ENCODE peak calls at places on chromosome 4, in eight cellular contexts. One of them, this sample, is unnamed.

GRCh38 chr4:182552948-182553347 is 309.7 kb downstream of the TENM3 start:
- DNase-seq in astrocyte of the spinal cord: no peak
- DNase-seq in GM20000: no peak
- DNase-seq in lung: no peak
- DNase-seq in cardiac muscle cell: no peak
- DNase-seq in GM13977: no peak
- DNase-seq in GM12865: no peak
- DNase-seq in mammary epithelial cell: no peak
- DNase-seq in this sample: no peak

GRCh38 chr4:68141852-68142251 is 12.2 kb upstream of the TMPRSS11F start:
- DNase-seq in mammary epithelial cell: peak; percentile 9
- DNase-seq in cardiac muscle cell: no peak
- DNase-seq in astrocyte of the spinal cord: no peak
- DNase-seq in GM13977: no peak
- DNase-seq in GM20000: no peak
- DNase-seq in lung: no peak
- DNase-seq in GM12865: no peak
- DNase-seq in this sample: no peak

GRCh38 chr4:6542951-6543350 is 32.0 kb upstream of the MAN2B2 start:
- DNase-seq in mammary epithelial cell: no peak
- DNase-seq in lung: no peak
- DNase-seq in GM12865: no peak
- DNase-seq in astrocyte of the spinal cord: no peak
- DNase-seq in GM20000: no peak
- DNase-seq in cardiac muscle cell: no peak
- DNase-seq in GM13977: no peak
- DNase-seq in this sample: no peak

GRCh38 chr4:163967263-163967662 is 472.8 kb downstream of the TMA16 start:
- DNase-seq in lung: no peak
- DNase-seq in astrocyte of the spinal cord: no peak
- DNase-seq in cardiac muscle cell: no peak
- DNase-seq in GM13977: no peak
- DNase-seq in GM20000: no peak
- DNase-seq in mammary epithelial cell: no peak
- DNase-seq in GM12865: peak; percentile 37
- DNase-seq in this sample: no peak

GRCh38 chr4:134144337-134144736 is 57.3 kb downstream of the PABPC4L start:
- DNase-seq in astrocyte of the spinal cord: no peak
- DNase-seq in mammary epithelial cell: no peak
- DNase-seq in GM13977: no peak
- DNase-seq in cardiac muscle cell: no peak
- DNase-seq in lung: no peak
- DNase-seq in GM12865: no peak
- DNase-seq in GM20000: no peak
- DNase-seq in this sample: no peak

GRCh38 chr4:63620271-63620670 is 789.0 kb downstream of the TECRL start:
- DNase-seq in GM12865: no peak
- DNase-seq in mammary epithelial cell: no peak
- DNase-seq in GM20000: no peak
- DNase-seq in astrocyte of the spinal cord: no peak
- DNase-seq in cardiac muscle cell: no peak
- DNase-seq in lung: no peak
- DNase-seq in GM13977: no peak
- DNase-seq in this sample: no peak

GRCh38 chr4:120830204-120830603 is 92.3 kb downstream of the PRDM5 start:
- DNase-seq in GM12865: no peak
- DNase-seq in astrocyte of the spinal cord: no peak
- DNase-seq in GM13977: no peak
- DNase-seq in mammary epithelial cell: no peak
- DNase-seq in cardiac muscle cell: no peak
- DNase-seq in lung: no peak
- DNase-seq in GM20000: no peak
- DNase-seq in this sample: no peak

GRCh38 chr4:26217961-26218676 is 102.7 kb upstream of the RBPJ start:
- DNase-seq in astrocyte of the spinal cord: no peak
- DNase-seq in GM13977: peak; percentile 54
- DNase-seq in GM12865: peak; percentile 48
- DNase-seq in mammary epithelial cell: no peak
- DNase-seq in cardiac muscle cell: no peak
- DNase-seq in lung: no peak
- DNase-seq in GM20000: peak; percentile 52
- DNase-seq in this sample: no peak

GRCh38 chr4:118124977-118125376 is 90.7 kb downstream of the NDST3 start:
- DNase-seq in astrocyte of the spinal cord: no peak
- DNase-seq in GM20000: no peak
- DNase-seq in cardiac muscle cell: no peak
- DNase-seq in mammary epithelial cell: peak; percentile 12
- DNase-seq in GM12865: no peak
- DNase-seq in lung: no peak
- DNase-seq in GM13977: no peak
- DNase-seq in this sample: no peak

GRCh38 chr4:140049924-140050681 is 103.9 kb downstream of the MAML3 start:
- DNase-seq in lung: no peak
- DNase-seq in GM13977: peak; percentile 20
- DNase-seq in GM20000: peak; percentile 31
- DNase-seq in GM12865: peak; percentile 26
- DNase-seq in mammary epithelial cell: no peak
- DNase-seq in astrocyte of the spinal cord: peak; percentile 64
- DNase-seq in cardiac muscle cell: peak; percentile 39
- DNase-seq in this sample: no peak
- TF ChIP-seq CTCF in lung: no peak
- TF ChIP-seq CTCF in GM13977: peak; percentile 43
- TF ChIP-seq CTCF in GM20000: peak; percentile 12
- TF ChIP-seq CTCF in GM12865: peak; percentile 34
- TF ChIP-seq CTCF in mammary epithelial cell: peak; percentile 28
- TF ChIP-seq CTCF in astrocyte of the spinal cord: peak; percentile 48
- TF ChIP-seq CTCF in cardiac muscle cell: peak; percentile 43
- TF ChIP-seq CTCF in this sample: peak; percentile 69

GRCh38 chr4:185734214-185734613 is 77.8 kb downstream of the SORBS2 start:
- DNase-seq in cardiac muscle cell: no peak
- DNase-seq in astrocyte of the spinal cord: no peak
- DNase-seq in GM13977: peak; percentile 71
- DNase-seq in mammary epithelial cell: no peak
- DNase-seq in GM12865: peak; percentile 78
- DNase-seq in lung: no peak
- DNase-seq in GM20000: peak; percentile 63
- DNase-seq in this sample: no peak

GRCh38 chr4:185730387-185730786 is 81.6 kb downstream of the SORBS2 start:
- DNase-seq in lung: no peak
- DNase-seq in GM12865: peak; percentile 82
- DNase-seq in GM13977: no peak
- DNase-seq in mammary epithelial cell: peak; percentile 27
- DNase-seq in cardiac muscle cell: peak; percentile 48
- DNase-seq in GM20000: no peak
- DNase-seq in astrocyte of the spinal cord: peak; percentile 73
- DNase-seq in this sample: no peak

GRCh38 chr4:185729300-185729912 is 82.6 kb downstream of the SORBS2 start:
- DNase-seq in astrocyte of the spinal cord: no peak
- DNase-seq in GM20000: no peak
- DNase-seq in cardiac muscle cell: no peak
- DNase-seq in GM13977: no peak
- DNase-seq in mammary epithelial cell: no peak
- DNase-seq in GM12865: no peak
- DNase-seq in lung: no peak
- DNase-seq in this sample: no peak

GRCh38 chr4:185728886-185729285 is 83.1 kb downstream of the SORBS2 start:
- DNase-seq in GM13977: no peak
- DNase-seq in GM12865: no peak
- DNase-seq in lung: no peak
- DNase-seq in cardiac muscle cell: no peak
- DNase-seq in mammary epithelial cell: no peak
- DNase-seq in astrocyte of the spinal cord: no peak
- DNase-seq in GM20000: no peak
- DNase-seq in this sample: no peak

GRCh38 chr4:185730849-185731608 is 81.0 kb downstream of the SORBS2 start:
- DNase-seq in lung: no peak
- DNase-seq in GM13977: no peak
- DNase-seq in cardiac muscle cell: no peak
- DNase-seq in astrocyte of the spinal cord: peak; percentile 61
- DNase-seq in GM20000: no peak
- DNase-seq in GM12865: peak; percentile 61
- DNase-seq in mammary epithelial cell: peak; percentile 80
- DNase-seq in this sample: peak; percentile 29
- TF ChIP-seq CTCF in lung: no peak
- TF ChIP-seq CTCF in GM13977: no peak
- TF ChIP-seq CTCF in cardiac muscle cell: no peak
- TF ChIP-seq CTCF in astrocyte of the spinal cord: no peak
- TF ChIP-seq CTCF in GM20000: no peak
- TF ChIP-seq CTCF in GM12865: no peak
- TF ChIP-seq CTCF in mammary epithelial cell: peak; percentile 23
- TF ChIP-seq CTCF in this sample: peak; percentile 16

DNA sequence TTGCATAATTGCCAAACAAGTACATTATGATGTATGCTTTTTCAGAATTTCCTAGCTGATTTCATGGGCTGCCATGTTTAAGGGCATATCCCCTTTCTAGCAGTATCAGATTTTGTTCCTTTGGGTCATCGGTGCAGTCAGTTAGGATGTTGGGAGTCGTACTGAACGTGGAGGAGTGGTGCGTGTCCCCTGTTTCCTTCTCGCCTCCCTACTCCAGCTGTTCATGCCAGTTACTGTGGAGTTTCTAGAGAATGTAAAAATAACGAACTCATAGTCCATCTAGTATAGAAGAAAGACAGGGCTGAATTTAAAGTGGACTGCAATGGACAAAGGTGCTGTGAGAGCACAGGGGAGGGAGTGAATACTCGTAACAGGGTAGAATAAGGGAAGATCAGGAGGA is 111.3 kb downstream of the CEP135 start:
- DNase-seq in GM12865: no peak
- DNase-seq in mammary epithelial cell: no peak
- DNase-seq in GM20000: no peak
- DNase-seq in cardiac muscle cell: no peak
- DNase-seq in lung: no peak
- DNase-seq in GM13977: no peak
- DNase-seq in astrocyte of the spinal cord: no peak
- DNase-seq in this sample: no peak
- TF ChIP-seq CTCF in GM12865: no peak
- TF ChIP-seq CTCF in mammary epithelial cell: no peak
- TF ChIP-seq CTCF in GM20000: no peak
- TF ChIP-seq CTCF in cardiac muscle cell: no peak
- TF ChIP-seq CTCF in lung: no peak
- TF ChIP-seq CTCF in GM13977: no peak
- TF ChIP-seq CTCF in astrocyte of the spinal cord: no peak
- TF ChIP-seq CTCF in this sample: no peak

GRCh38 chr4:89658701-89659024 is 178.3 kb downstream of the SNCA start:
- DNase-seq in cardiac muscle cell: no peak
- DNase-seq in mammary epithelial cell: no peak
- DNase-seq in astrocyte of the spinal cord: no peak
- DNase-seq in GM12865: peak; percentile 49
- DNase-seq in lung: no peak
- DNase-seq in GM13977: no peak
- DNase-seq in GM20000: peak; percentile 5
- DNase-seq in this sample: no peak

GRCh38 chr4:89660851-89661250 is 176.1 kb downstream of the SNCA start:
- DNase-seq in lung: no peak
- DNase-seq in GM13977: no peak
- DNase-seq in mammary epithelial cell: no peak
- DNase-seq in GM20000: no peak
- DNase-seq in cardiac muscle cell: no peak
- DNase-seq in astrocyte of the spinal cord: no peak
- DNase-seq in GM12865: no peak
- DNase-seq in this sample: no peak

GRCh38 chr4:89660444-89660843 is 176.5 kb downstream of the SNCA start:
- DNase-seq in GM12865: no peak
- DNase-seq in lung: no peak
- DNase-seq in GM13977: no peak
- DNase-seq in cardiac muscle cell: peak; percentile 8
- DNase-seq in GM20000: no peak
- DNase-seq in mammary epithelial cell: no peak
- DNase-seq in astrocyte of the spinal cord: no peak
- DNase-seq in this sample: no peak

GRCh38 chr4:89661490-89661889 is 175.5 kb downstream of the SNCA start:
- DNase-seq in GM13977: no peak
- DNase-seq in cardiac muscle cell: peak; percentile 15
- DNase-seq in GM20000: no peak
- DNase-seq in astrocyte of the spinal cord: peak; percentile 55
- DNase-seq in lung: no peak
- DNase-seq in mammary epithelial cell: peak; percentile 86
- DNase-seq in GM12865: no peak
- DNase-seq in this sample: peak; percentile 11

GRCh38 chr4:89657931-89658700 is 178.8 kb downstream of the SNCA start:
- DNase-seq in astrocyte of the spinal cord: peak; percentile 57
- DNase-seq in GM12865: peak; percentile 40
- DNase-seq in lung: no peak
- DNase-seq in mammary epithelial cell: no peak
- DNase-seq in cardiac muscle cell: peak; percentile 13
- DNase-seq in GM13977: no peak
- DNase-seq in GM20000: no peak
- DNase-seq in this sample: peak; percentile 18
- TF ChIP-seq CTCF in astrocyte of the spinal cord: peak; percentile 49
- TF ChIP-seq CTCF in GM12865: peak; percentile 13
- TF ChIP-seq CTCF in lung: no peak
- TF ChIP-seq CTCF in mammary epithelial cell: peak; percentile 32
- TF ChIP-seq CTCF in cardiac muscle cell: peak; percentile 52
- TF ChIP-seq CTCF in GM13977: peak; percentile 37
- TF ChIP-seq CTCF in GM20000: no peak
- TF ChIP-seq CTCF in this sample: peak; percentile 78

GRCh38 chr4:40733752-40734151 is 16.0 kb upstream of the NSUN7 start:
- DNase-seq in GM13977: no peak
- DNase-seq in GM20000: no peak
- DNase-seq in astrocyte of the spinal cord: no peak
- DNase-seq in GM12865: no peak
- DNase-seq in cardiac muscle cell: no peak
- DNase-seq in mammary epithelial cell: no peak
- DNase-seq in lung: no peak
- DNase-seq in this sample: no peak

GRCh38 chr4:40739347-40739746 is 10.4 kb upstream of the NSUN7 start:
- DNase-seq in mammary epithelial cell: no peak
- DNase-seq in cardiac muscle cell: no peak
- DNase-seq in GM13977: no peak
- DNase-seq in GM20000: no peak
- DNase-seq in astrocyte of the spinal cord: no peak
- DNase-seq in GM12865: no peak
- DNase-seq in lung: no peak
- DNase-seq in this sample: no peak

GRCh38 chr4:40734497-40734896 is 15.3 kb upstream of the NSUN7 start:
- DNase-seq in astrocyte of the spinal cord: no peak
- DNase-seq in GM13977: no peak
- DNase-seq in lung: no peak
- DNase-seq in cardiac muscle cell: no peak
- DNase-seq in GM12865: no peak
- DNase-seq in mammary epithelial cell: no peak
- DNase-seq in GM20000: no peak
- DNase-seq in this sample: no peak

GRCh38 chr4:40737882-40738281 is 11.9 kb upstream of the NSUN7 start:
- DNase-seq in lung: no peak
- DNase-seq in GM12865: no peak
- DNase-seq in mammary epithelial cell: no peak
- DNase-seq in astrocyte of the spinal cord: no peak
- DNase-seq in GM20000: no peak
- DNase-seq in GM13977: no peak
- DNase-seq in cardiac muscle cell: no peak
- DNase-seq in this sample: no peak

DNA sequence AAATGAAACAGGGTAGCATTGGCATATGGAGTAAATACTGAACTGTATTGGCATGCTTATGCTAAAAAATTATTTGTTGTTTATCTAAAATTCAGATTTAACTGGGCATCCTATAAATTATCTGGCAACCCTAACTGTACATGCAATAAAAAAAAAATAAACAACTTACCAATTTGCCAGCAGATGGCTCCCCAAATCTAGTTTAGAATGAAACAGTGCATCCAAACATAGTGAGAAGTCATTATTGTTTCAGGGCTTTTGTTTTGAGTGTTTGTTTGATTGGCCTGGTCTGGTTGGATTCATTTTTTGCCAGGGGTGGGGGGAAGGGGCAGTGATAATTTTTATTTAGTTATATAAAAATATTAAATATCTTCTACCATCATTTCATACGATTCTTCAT is 12.8 kb upstream of the NSUN7 start:
- DNase-seq in mammary epithelial cell: peak; percentile 31
- DNase-seq in cardiac muscle cell: peak; percentile 38
- DNase-seq in lung: no peak
- DNase-seq in GM13977: peak; percentile 56
- DNase-seq in astrocyte of the spinal cord: peak; percentile 47
- DNase-seq in GM12865: peak; percentile 69
- DNase-seq in GM20000: peak; percentile 67
- DNase-seq in this sample: peak; percentile 9
- TF ChIP-seq CTCF in mammary epithelial cell: peak; percentile 19
- TF ChIP-seq CTCF in cardiac muscle cell: peak; percentile 38
- TF ChIP-seq CTCF in lung: peak; percentile 15
- TF ChIP-seq CTCF in GM13977: peak; percentile 53
- TF ChIP-seq CTCF in astrocyte of the spinal cord: peak; percentile 24
- TF ChIP-seq CTCF in GM12865: peak; percentile 35
- TF ChIP-seq CTCF in GM20000: peak; percentile 12
- TF ChIP-seq CTCF in this sample: peak; percentile 68

This sample was measured in HFFc6.